ENCODE peak calls at places on chromosome 16, in nine cellular contexts. H, F, T, D, L, I, M, W and E are unnamed samples.

GRCh38 chr16:27690604-27691003 is 140.7 kb downstream of the KATNIP start:
- DNase-seq in H (no peak), F (no peak), T (no peak), D (no peak), L (peak), I (peak), M (no peak), W (no peak), E (peak)

GRCh38 chr16:82603784-82604411 is 22.9 kb upstream of the CDH13 start:
- DNase-seq in H (peak), F (peak), T (no peak), D (no peak), L (peak), I (peak), M (no peak), W (no peak), E (peak)

GRCh38 chr16:18932243-18932997 is 6.2 kb upstream of the SMG1 start:
- DNase-seq in H (peak), F (peak), T (no peak), D (no peak), L (no peak), I (peak), M (no peak), W (no peak), E (peak)

GRCh38 chr16:61195006-61195405 is 841.2 kb downstream of the CDH8 start:
- DNase-seq in H (no peak), F (no peak), T (no peak), D (no peak), L (no peak), I (no peak), M (no peak), W (no peak), E (no peak)

GRCh38 chr16:49750341-49751011 is 105.4 kb downstream of the ZNF423 start:
- DNase-seq in H (no peak), F (no peak), T (peak), D (no peak), L (no peak), I (no peak), M (no peak), W (no peak), E (no peak)

GRCh38 chr16:22948603-22949368 is 134.8 kb downstream of the HS3ST2 start:
- DNase-seq in H (peak), F (peak), T (peak), D (no peak), L (peak), I (peak), M (peak), W (no peak), E (peak)

GRCh38 chr16:64397042-64397441 is 724.8 kb downstream of the CDH11 start:
- DNase-seq in H (peak), F (peak), T (no peak), D (no peak), L (no peak), I (no peak), M (no peak), W (no peak), E (peak)

GRCh38 chr16:63496282-63496681 is 1460.0 kb upstream of the CDH8 start:
- DNase-seq in H (no peak), F (no peak), T (no peak), D (no peak), L (no peak), I (no peak), M (no peak), W (no peak), E (no peak)

GRCh38 chr16:59324462-59324861 is 590.3 kb upstream of the GOT2 start:
- DNase-seq in H (peak), F (no peak), T (no peak), D (no peak), L (no peak), I (no peak), M (no peak), W (no peak), E (no peak)

GRCh38 chr16:57686577-57686976 is 8.0 kb upstream of the DRC7 start:
- DNase-seq in H (no peak), F (no peak), T (no peak), D (no peak), L (no peak), I (no peak), M (no peak), W (no peak), E (no peak)

GRCh38 chr16:2874584-2875362 is 8.2 kb upstream of the FLYWCH2 start:
- DNase-seq in H (peak), F (peak), T (peak), D (peak), L (peak), I (peak), M (peak), W (no peak), E (peak)

GRCh38 chr16:23999663-24000062 is 163.9 kb downstream of the PRKCB start:
- DNase-seq in H (no peak), F (no peak), T (no peak), D (no peak), L (no peak), I (no peak), M (no peak), W (no peak), E (no peak)

DNA sequence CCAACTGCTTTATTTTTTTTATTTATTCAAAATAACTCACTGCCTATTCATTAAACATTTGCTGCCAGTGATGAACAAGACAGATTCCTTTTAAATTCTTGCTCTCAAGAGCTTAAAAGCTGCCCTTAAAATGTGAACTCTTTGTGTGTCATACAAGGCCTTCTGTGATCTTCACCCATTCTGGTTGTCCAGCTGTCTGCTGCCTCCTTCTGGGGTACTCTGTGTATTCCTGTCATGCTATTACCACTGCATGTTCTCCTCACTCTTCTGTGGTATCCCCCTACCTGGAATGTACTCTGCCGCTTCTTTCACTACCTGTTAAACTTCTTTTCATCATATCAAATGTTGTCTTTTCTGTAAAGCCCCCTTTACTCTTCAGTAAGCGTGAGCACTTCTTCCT is 165.8 kb downstream of the CHD9 start:
- DNase-seq in H (no peak), F (peak), T (peak), D (no peak), L (peak), I (peak), M (no peak), W (no peak), E (peak)
- TF ChIP-seq CTCF in H (no peak), F (peak), T (peak), D (no peak), L (peak), I (peak), M (no peak), W (peak), E (peak)

GRCh38 chr16:72836181-72836580 is 211.7 kb downstream of the ZFHX3 start:
- DNase-seq in H (no peak), F (no peak), T (no peak), D (no peak), L (no peak), I (no peak), M (no peak), W (no peak), E (no peak)
- TF ChIP-seq CTCF in H (no peak), F (no peak), T (no peak), D (no peak), L (no peak), I (no peak), M (no peak), W (no peak), E (no peak)

GRCh38 chr16:30609928-30610839 is at the start of gene ZNF689:
- DNase-seq in H (peak), F (peak), T (peak), D (peak), L (peak), I (peak), M (peak), W (peak), E (peak)
- TF ChIP-seq CTCF in H (peak), F (no peak), T (peak), D (no peak), L (no peak), I (no peak), M (peak), W (no peak), E (no peak)

GRCh38 chr16:15509593-15510520 is 75.5 kb downstream of the BMERB1 start:
- DNase-seq in H (no peak), F (peak), T (peak), D (no peak), L (peak), I (peak), M (no peak), W (no peak), E (peak)
- TF ChIP-seq CTCF in H (no peak), F (peak), T (peak), D (no peak), L (no peak), I (peak), M (no peak), W (peak), E (no peak)